ENCODE peak calls at places on chromosomes 16 and 17, in ten cellular contexts. L, C, P, V, D, T, M, A, J and Q are unnamed samples.
A peak's percentile ranks its signal among the peaks of the same experiment; 100 is the strongest.

GRCh38 chr16:24975428-24975889 is 39.7 kb downstream of the ARHGAP17 start:
- DNase-seq in T (no peak), A (no peak), D (no peak), M (no peak), J (no peak), V (no peak), C (no peak), L (no peak), P (peak; percentile 66), Q (no peak)

GRCh38 chr17:83083368-83084201 is 4.2 kb downstream of the METRNL start:
- DNase-seq in A (no peak), T (no peak), J (no peak), P (peak; percentile 99), L (peak; percentile 38), D (no peak), C (peak; percentile 74), M (no peak), V (no peak), Q (no peak)

GRCh38 chr16:598823-599739 is 9.2 kb downstream of the RAB40C start:
- DNase-seq in V (no peak), M (no peak), T (no peak), A (no peak), C (no peak), P (no peak), J (peak; percentile 35), L (no peak), D (no peak), Q (no peak)

GRCh38 chr16:60346256-60346655 is 1612.1 kb upstream of the GOT2 start:
- DNase-seq in D (no peak), M (no peak), T (no peak), J (no peak), A (no peak), L (no peak), P (no peak), V (no peak), C (no peak), Q (no peak)

GRCh38 chr16:24124291-24124690 is 131.8 kb upstream of the CACNG3 start:
- DNase-seq in D (no peak), M (no peak), V (no peak), L (no peak), J (no peak), C (no peak), A (no peak), T (no peak), P (no peak), Q (no peak)

GRCh38 chr17:80845863-80846671 is 145.6 kb upstream of the CHMP6 start:
- DNase-seq in V (no peak), M (no peak), P (no peak), J (peak; percentile 53), L (no peak), A (peak; percentile 49), D (peak; percentile 89), T (no peak), C (no peak), Q (no peak)

GRCh38 chr16:1106659-1107058 is 10.6 kb upstream of the C1QTNF8 start:
- DNase-seq in D (no peak), C (no peak), P (no peak), M (no peak), J (no peak), A (no peak), L (no peak), T (no peak), V (no peak), Q (no peak)

GRCh38 chr16:16933861-16934260 is 536.9 kb downstream of the XYLT1 start:
- DNase-seq in P (no peak), C (no peak), J (no peak), V (no peak), A (no peak), D (no peak), L (no peak), M (no peak), T (no peak), Q (no peak)

GRCh38 chr16:318628-319027 is 33.9 kb downstream of the AXIN1 start:
- DNase-seq in C (no peak), T (no peak), J (no peak), V (peak; percentile 40), P (no peak), A (no peak), D (no peak), M (no peak), L (peak; percentile 33), Q (no peak)

GRCh38 chr17:7894866-7895265 is 6.3 kb downstream of the CHD3 start:
- DNase-seq in D (no peak), T (no peak), C (no peak), M (no peak), P (no peak), J (no peak), L (no peak), A (peak; percentile 6), V (no peak), Q (no peak)
- H3K27ac ChIP-seq in D (no peak overlapping the region), T (no peak overlapping the region), C (no peak overlapping the region), M (no peak overlapping the region), P (no peak overlapping the region), J (no peak overlapping the region), L (no peak overlapping the region), A (no peak overlapping the region), V (no peak overlapping the region), Q (no peak overlapping the region)

GRCh38 chr17:36188891-36189306 is 7.7 kb downstream of the CCL3L1 start:
- DNase-seq in C (no peak), T (peak; percentile 59), A (no peak), V (no peak), P (no peak), D (no peak), M (no peak), L (no peak), J (peak; percentile 45), Q (no peak)
- H3K4me1 ChIP-seq in C (peaks cover 2% of the 10 kb centered on the region), T (peaks cover 6% of the 10 kb centered on the region), A (no peaks in the 10 kb centered on the region), V (no peaks in the 10 kb centered on the region), P (no peaks in the 10 kb centered on the region), D (no peaks in the 10 kb centered on the region), M (peaks cover 9% of the 10 kb centered on the region), L (peaks cover 13% of the 10 kb centered on the region), J (peaks cover 22% of the 10 kb centered on the region), Q (no peaks in the 10 kb centered on the region)

DNA sequence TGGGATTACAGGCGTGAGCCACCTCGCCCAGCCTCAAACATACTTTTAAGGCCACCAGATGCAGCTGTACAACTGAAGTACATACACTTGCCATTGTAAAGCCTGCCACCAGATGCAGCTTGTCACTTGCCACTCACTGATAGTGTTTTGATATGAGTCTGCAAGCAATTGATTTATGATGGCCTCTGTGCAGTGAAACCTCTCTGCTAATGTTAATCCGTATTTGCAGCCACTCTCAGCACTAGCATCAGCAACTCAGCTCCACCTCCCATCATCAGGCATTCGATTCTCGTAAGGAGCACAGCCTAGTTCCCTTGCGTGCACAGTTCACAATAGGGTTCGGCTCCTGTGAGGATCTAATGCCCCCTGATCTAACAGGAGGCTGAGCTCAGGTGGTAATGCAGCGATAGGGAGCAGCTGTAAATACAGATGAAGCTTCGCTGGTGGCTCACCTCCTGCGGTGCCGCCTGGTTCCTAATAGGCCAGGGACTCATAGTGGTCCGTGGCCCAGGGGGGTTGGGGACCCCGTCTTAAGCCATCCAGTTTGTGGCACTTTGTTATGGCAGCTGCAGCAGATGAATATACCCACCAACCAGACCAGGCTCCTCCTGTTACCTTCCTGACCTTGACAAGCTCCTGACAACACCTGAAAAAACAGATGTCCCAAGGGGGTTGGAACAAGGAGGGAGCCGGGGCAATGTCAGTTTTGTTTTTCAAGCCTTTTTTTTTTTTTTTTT is 1.3 kb upstream of the HERPUD1 start:
- DNase-seq in M (no peak), C (no peak), V (no peak), D (no peak), L (no peak), T (no peak), J (peak; percentile 42), A (peak; percentile 38), P (no peak), Q (no peak)
- H3K4me3 ChIP-seq in M (no peak overlapping the region), C (no peak overlapping the region), V (no peak overlapping the region), D (no peak overlapping the region), L (no peak overlapping the region), T (no peak overlapping the region), J (peak overlapping the region; percentile 22), A (no peak overlapping the region), P (no peak overlapping the region), Q (no peak overlapping the region)

GRCh38 chr17:78124836-78125137 is 3.8 kb downstream of the TMC6 start:
- DNase-seq in C (no peak), V (no peak), J (no peak), L (no peak), A (no peak), D (no peak), T (no peak), P (no peak), M (no peak), Q (no peak)
- H3K27ac ChIP-seq in C (no peak overlapping the region), V (peak overlapping the region; percentile 88), J (peak overlapping the region; percentile 90), L (no peak overlapping the region), A (no peak overlapping the region), D (no peak overlapping the region), T (peak overlapping the region; percentile 86), P (no peak overlapping the region), M (peak overlapping the region; percentile 80), Q (no peak overlapping the region)